ENCODE peak calls at places on chromosomes 12 and 14, in seven cellular contexts. O is endothelial cell of umbilical vein, C is neural progenitor cell, S is trophoblast cell, A is mesendoderm, K is endodermal cell, R is HCT116. X is an unnamed sample.

GRCh38 chr14:67449096-67449495 is 37.1 kb upstream of the PLEK2 start:
- DNase-seq in O (no peak), C (no peak), S (no peak), A (no peak), K (no peak), R (no peak), X (no peak)

GRCh38 chr12:132513070-132513398 is 23.1 kb downstream of the FBRSL1 start:
- DNase-seq in O (no peak), C (no peak), S (no peak), A (no peak), K (no peak), R (no peak), X (no peak)

GRCh38 chr14:32259368-32260013 is 56.4 kb upstream of the RNU6-8 start:
- DNase-seq in O (peak; percentile 56), C (peak; percentile 6), S (peak; percentile 58), A (peak; percentile 84), K (peak; percentile 59), R (peak; percentile 56), X (peak; percentile 82)

GRCh38 chr12:481422-481821 is 21.7 kb downstream of the B4GALNT3 start:
- DNase-seq in O (no peak), C (no peak), S (no peak), A (no peak), K (peak; percentile 49), R (no peak), X (no peak)

GRCh38 chr14:63438065-63438757 is 105.0 kb downstream of the PPP2R5E start:
- DNase-seq in O (peak; percentile 94), C (no peak), S (peak; percentile 92), A (peak; percentile 90), K (no peak), R (peak; percentile 15), X (peak; percentile 95)

GRCh38 chr12:51846209-51846779 is 2.2 kb downstream of the FIGNL2 start:
- DNase-seq in O (no peak), C (peak; percentile 56), S (no peak), A (no peak), K (peak; percentile 70), R (no peak), X (no peak)

GRCh38 chr12:12483438-12483837 is 79.2 kb downstream of the DUSP16 start:
- DNase-seq in O (no peak), C (no peak), S (no peak), A (no peak), K (no peak), R (no peak), X (no peak)

GRCh38 chr14:22819191-22819988 is 4.2 kb upstream of the SLC7A7 start:
- DNase-seq in O (peak; percentile 87), C (no peak), S (peak; percentile 61), A (peak; percentile 72), K (peak; percentile 89), R (no peak), X (peak; percentile 24)

GRCh38 chr14:59015482-59015881 is 173.0 kb upstream of the DAAM1 start:
- DNase-seq in O (no peak), C (no peak), S (no peak), A (peak; percentile 53), K (peak; percentile 76), R (no peak), X (no peak)

GRCh38 chr12:56941299-56942017 is 7.2 kb upstream of the SDR9C7 start:
- DNase-seq in O (no peak), C (no peak), S (peak; percentile 32), A (peak; percentile 5), K (peak; percentile 47), R (peak; percentile 19), X (peak; percentile 79)

GRCh38 chr12:77120156-77120555 is 54.8 kb upstream of the E2F7 start:
- DNase-seq in O (peak; percentile 88), C (no peak), S (no peak), A (no peak), K (no peak), R (peak; percentile 24), X (peak; percentile 77)

GRCh38 chr12:29795715-29796114 is 12.0 kb upstream of the TMTC1 start:
- DNase-seq in O (no peak), C (no peak), S (no peak), A (peak; percentile 77), K (peak; percentile 65), R (no peak), X (no peak)

GRCh38 chr12:6963741-6964446 is 6.6 kb downstream of the PHB2 start:
- DNase-seq in O (no peak), C (no peak), S (no peak), A (no peak), K (peak; percentile 74), R (no peak), X (no peak)

GRCh38 chr14:65252471-65253255 is 150.3 kb upstream of the MAX start:
- DNase-seq in O (no peak), C (no peak), S (peak; percentile 89), A (no peak), K (no peak), R (no peak), X (no peak)

DNA sequence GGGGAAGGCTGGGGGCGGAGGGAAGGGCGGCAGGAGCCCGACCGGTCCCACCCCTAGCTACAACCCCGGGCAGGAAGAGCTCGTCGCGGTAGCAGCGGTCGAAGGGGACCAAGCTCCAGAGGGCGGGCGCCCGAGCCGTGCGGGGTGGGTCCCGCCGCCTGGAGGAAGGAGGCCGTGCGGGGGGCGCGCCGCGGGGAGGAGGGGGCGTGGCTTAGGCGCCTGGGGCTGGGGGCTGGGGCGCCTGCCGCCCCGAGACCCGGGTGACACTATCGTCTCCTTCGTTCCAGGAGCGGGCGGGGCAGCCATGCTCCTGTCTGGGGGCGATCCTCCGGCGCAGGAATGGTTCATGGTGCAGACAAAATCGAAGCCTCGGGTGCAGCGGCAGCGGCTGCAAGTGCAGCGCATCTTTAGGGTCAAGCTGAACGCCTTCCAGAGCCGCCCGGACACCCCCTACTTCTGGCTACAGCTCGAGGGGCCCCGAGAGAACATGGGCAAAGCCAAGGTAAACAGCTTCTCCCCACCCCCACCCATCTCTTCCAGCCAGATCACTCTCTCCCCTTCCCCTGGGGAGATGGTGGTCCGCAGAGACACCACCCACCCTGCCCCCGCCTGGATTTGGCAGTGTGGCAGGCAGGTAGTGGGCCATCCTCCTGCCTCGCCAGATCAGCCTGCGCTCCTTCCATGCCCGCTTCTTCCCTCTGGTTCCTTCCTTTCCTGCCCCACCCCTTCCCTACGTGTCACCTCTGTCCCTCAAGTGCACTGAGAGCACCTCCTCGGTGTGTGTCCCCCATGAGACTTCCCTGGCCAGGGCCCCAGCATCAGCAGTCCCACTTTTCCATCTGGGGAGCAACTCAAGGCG is at the start of gene NYNRIN:
- DNase-seq in O (peak; percentile 58), C (peak; percentile 84), S (no peak), A (peak; percentile 76), K (peak; percentile 85), R (no peak), X (no peak)
- H3K4me1 ChIP-seq in O (peaks cover 32% of the 10 kb centered on the region), C (peaks cover 49% of the 10 kb centered on the region), S (peaks cover 39% of the 10 kb centered on the region), A (peaks cover 2% of the 10 kb centered on the region), K (peaks cover 3% of the 10 kb centered on the region), R (peaks cover 3% of the 10 kb centered on the region), X (peaks cover 25% of the 10 kb centered on the region)

GRCh38 chr14:105471823-105472495 is 2.7 kb upstream of the CRIP2 start:
- DNase-seq in O (no peak), C (no peak), S (peak; percentile 35), A (no peak), K (no peak), R (no peak), X (no peak)
- H3K9ac ChIP-seq in O (no peak overlapping the region), C (no peak overlapping the region), S (no peak overlapping the region), A (no peak overlapping the region), K (no peak overlapping the region), R (no peak overlapping the region), X (no peak overlapping the region)

DNA sequence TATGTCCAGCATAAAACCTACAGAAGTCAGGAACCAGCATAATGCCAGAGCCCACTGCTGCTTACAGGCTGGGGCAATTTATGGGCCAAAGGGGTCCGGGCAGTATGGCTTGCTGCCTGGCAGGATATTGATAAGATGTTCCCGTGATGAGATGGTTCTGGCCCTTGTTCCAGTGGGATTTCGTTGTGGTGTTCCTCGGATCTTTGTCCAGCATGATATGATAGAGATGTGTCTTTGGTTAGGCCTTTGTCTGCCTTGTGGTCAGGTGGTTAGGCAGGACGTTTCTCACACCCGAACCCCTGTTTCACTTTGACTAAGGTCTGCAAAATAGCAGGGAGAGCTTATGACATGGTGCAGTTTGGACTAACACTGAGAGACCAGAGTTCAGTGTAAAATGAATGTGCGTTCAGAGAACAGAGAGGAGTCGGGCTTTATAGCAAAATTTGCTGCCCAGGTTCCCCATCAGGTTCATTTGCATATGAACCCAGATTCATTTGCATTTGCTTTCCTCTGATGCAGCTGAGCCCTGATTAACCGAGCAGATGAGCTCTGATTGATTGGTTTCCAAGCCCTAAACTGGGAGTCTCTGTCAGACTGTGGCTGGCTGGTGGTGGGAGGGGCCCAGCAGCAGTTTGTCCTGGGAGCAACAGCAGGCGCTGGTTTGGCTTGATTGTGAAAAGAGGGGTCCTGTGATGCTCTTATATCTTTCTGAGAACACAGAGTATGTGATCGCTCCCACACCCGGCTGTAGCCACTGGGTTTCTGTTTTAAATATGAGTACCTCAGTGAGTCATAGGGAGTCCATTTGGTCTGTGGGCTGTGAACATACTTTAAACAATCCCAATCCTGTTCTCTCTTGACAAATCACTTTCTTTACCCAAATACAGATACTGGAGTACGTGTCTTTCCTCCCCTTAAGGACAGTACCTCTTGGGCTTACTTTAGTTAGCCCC is 156.3 kb upstream of the PZP start:
- DNase-seq in O (no peak), C (peak; percentile 62), S (no peak), A (peak; percentile 88), K (peak; percentile 93), R (no peak), X (peak; percentile 99)
- H3K4me1 ChIP-seq in O (no peaks in the 10 kb centered on the region), C (peaks cover 13% of the 10 kb centered on the region), S (no peaks in the 10 kb centered on the region), A (peaks cover 6% of the 10 kb centered on the region), K (peaks cover 3% of the 10 kb centered on the region), R (peaks cover 7% of the 10 kb centered on the region), X (peaks cover 36% of the 10 kb centered on the region)

DNA sequence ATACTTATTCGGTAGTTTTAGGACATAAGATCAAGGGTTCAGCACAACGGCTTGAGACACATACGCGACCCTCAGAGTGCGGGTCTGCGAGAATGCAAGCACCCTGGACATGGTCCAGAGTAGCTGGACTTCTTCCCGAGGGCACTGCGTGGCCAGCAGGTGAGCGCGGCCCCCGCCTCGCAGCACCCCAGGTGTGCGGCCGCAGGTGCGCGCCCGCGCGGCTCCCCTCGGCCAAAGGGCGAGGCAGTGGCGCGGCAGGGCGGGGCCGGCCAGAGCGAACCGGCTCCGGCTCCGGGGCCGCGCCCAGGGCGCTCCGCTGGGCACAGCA is 349 bp upstream of the FGD4 start:
- DNase-seq in O (peak; percentile 20), C (no peak), S (no peak), A (no peak), K (no peak), R (no peak), X (no peak)
- H3K9ac ChIP-seq in O (peak overlapping the region; percentile 59), C (no peak overlapping the region), S (peak overlapping the region; percentile 13), A (peak overlapping the region; percentile 65), K (peak overlapping the region; percentile 54), R (peak overlapping the region; percentile 66), X (peak overlapping the region; percentile 53)

DNA sequence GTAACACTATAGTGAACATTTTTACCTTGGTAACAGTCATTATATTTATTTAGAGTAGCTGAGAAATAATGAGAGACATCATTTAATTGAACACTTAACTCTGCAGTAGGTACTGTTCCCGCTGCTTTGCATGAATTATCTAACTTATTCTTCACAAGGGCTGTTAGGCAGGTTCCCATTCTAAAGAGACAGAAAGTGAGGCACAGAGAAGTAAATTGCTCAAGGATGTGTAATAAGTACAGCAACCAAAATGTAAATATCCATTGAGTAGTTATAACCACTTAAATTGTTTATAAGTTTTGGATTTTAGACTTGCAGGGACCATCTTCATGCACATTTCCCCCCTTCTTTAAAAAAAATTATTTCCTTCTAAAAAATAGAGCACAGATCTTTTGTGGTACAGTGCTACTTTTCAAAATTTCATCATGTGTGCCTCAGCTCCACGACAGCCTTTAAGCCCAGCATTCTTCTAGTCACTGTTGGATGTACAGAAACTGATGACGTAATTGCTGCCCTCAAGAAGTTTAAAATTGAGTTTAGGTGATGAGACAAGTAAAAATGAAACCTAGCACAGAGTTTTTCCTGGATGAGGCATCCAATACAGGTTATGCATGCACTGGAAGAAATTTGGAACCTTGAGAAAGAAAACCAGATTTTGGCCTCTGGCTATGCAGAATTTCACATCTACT is 6.0 kb upstream of the MANSC4 start:
- DNase-seq in O (peak; percentile 39), C (no peak), S (peak; percentile 55), A (peak; percentile 19), K (no peak), R (no peak), X (peak; percentile 83)
- H3K4me1 ChIP-seq in O (peaks cover 21% of the 10 kb centered on the region), C (peaks cover 21% of the 10 kb centered on the region), S (peaks cover 8% of the 10 kb centered on the region), A (peaks cover 5% of the 10 kb centered on the region), K (no peaks in the 10 kb centered on the region), R (peaks cover 10% of the 10 kb centered on the region), X (peaks cover 28% of the 10 kb centered on the region)